ENCODE peak calls at places on chromosomes 1 and 21, in eight cellular contexts. One of them, this sample, is unnamed.

GRCh38 chr1:47324682-47325081 is 8.9 kb upstream of the CMPK1 start:
- DNase-seq in posterior cingulate gyrus: no peak
- DNase-seq in GM18507: no peak
- DNase-seq in activated CD4-positive, alpha-beta T cell treated with anti-CD3 and anti-CD28 coated beads for 4 hours: no peak
- DNase-seq in naive B cell: no peak
- DNase-seq in aorta: no peak
- DNase-seq in coronary artery: no peak
- DNase-seq in GM06990: no peak
- DNase-seq in this sample: no peak

GRCh38 chr1:89918127-89918793 is 76.7 kb upstream of the ZNF326 start:
- DNase-seq in coronary artery: no peak
- DNase-seq in posterior cingulate gyrus: no peak
- DNase-seq in GM18507: no peak
- DNase-seq in activated CD4-positive, alpha-beta T cell treated with anti-CD3 and anti-CD28 coated beads for 4 hours: no peak
- DNase-seq in GM06990: no peak
- DNase-seq in naive B cell: no peak
- DNase-seq in aorta: no peak
- DNase-seq in this sample: no peak

GRCh38 chr1:204725821-204726448 is 40.4 kb upstream of the LRRN2 start:
- DNase-seq in posterior cingulate gyrus: no peak
- DNase-seq in activated CD4-positive, alpha-beta T cell treated with anti-CD3 and anti-CD28 coated beads for 4 hours: no peak
- DNase-seq in GM18507: no peak
- DNase-seq in coronary artery: no peak
- DNase-seq in naive B cell: no peak
- DNase-seq in aorta: no peak
- DNase-seq in GM06990: no peak
- DNase-seq in this sample: no peak

GRCh38 chr21:14874379-14874778 is 190.4 kb downstream of the NRIP1 start:
- DNase-seq in coronary artery: no peak
- DNase-seq in GM18507: no peak
- DNase-seq in GM06990: no peak
- DNase-seq in aorta: no peak
- DNase-seq in naive B cell: no peak
- DNase-seq in activated CD4-positive, alpha-beta T cell treated with anti-CD3 and anti-CD28 coated beads for 4 hours: no peak
- DNase-seq in posterior cingulate gyrus: no peak
- DNase-seq in this sample: no peak

GRCh38 chr21:44778094-44778493 is 23.5 kb downstream of the UBE2G2 start:
- DNase-seq in aorta: no peak
- DNase-seq in naive B cell: no peak
- DNase-seq in coronary artery: peak; percentile 31
- DNase-seq in GM06990: no peak
- DNase-seq in posterior cingulate gyrus: no peak
- DNase-seq in activated CD4-positive, alpha-beta T cell treated with anti-CD3 and anti-CD28 coated beads for 4 hours: no peak
- DNase-seq in GM18507: no peak
- DNase-seq in this sample: no peak

GRCh38 chr1:164712131-164713031 is 153.4 kb downstream of the PBX1 start:
- DNase-seq in coronary artery: no peak
- DNase-seq in naive B cell: no peak
- DNase-seq in activated CD4-positive, alpha-beta T cell treated with anti-CD3 and anti-CD28 coated beads for 4 hours: no peak
- DNase-seq in GM18507: no peak
- DNase-seq in GM06990: no peak
- DNase-seq in aorta: no peak
- DNase-seq in posterior cingulate gyrus: no peak
- DNase-seq in this sample: peak; percentile 52

GRCh38 chr1:104136621-104137020 is 386.9 kb downstream of the AMY1C start:
- DNase-seq in activated CD4-positive, alpha-beta T cell treated with anti-CD3 and anti-CD28 coated beads for 4 hours: no peak
- DNase-seq in naive B cell: no peak
- DNase-seq in posterior cingulate gyrus: no peak
- DNase-seq in aorta: no peak
- DNase-seq in GM18507: no peak
- DNase-seq in GM06990: no peak
- DNase-seq in coronary artery: no peak
- DNase-seq in this sample: no peak

GRCh38 chr1:177472567-177472966 is 301.8 kb downstream of the BRINP2 start:
- DNase-seq in GM06990: no peak
- DNase-seq in activated CD4-positive, alpha-beta T cell treated with anti-CD3 and anti-CD28 coated beads for 4 hours: no peak
- DNase-seq in naive B cell: no peak
- DNase-seq in GM18507: no peak
- DNase-seq in coronary artery: no peak
- DNase-seq in posterior cingulate gyrus: no peak
- DNase-seq in aorta: no peak
- DNase-seq in this sample: no peak

GRCh38 chr1:199403421-199404116 is 623.9 kb upstream of the NR5A2 start:
- DNase-seq in coronary artery: no peak
- DNase-seq in GM06990: no peak
- DNase-seq in naive B cell: peak; percentile 28
- DNase-seq in posterior cingulate gyrus: no peak
- DNase-seq in aorta: no peak
- DNase-seq in GM18507: no peak
- DNase-seq in activated CD4-positive, alpha-beta T cell treated with anti-CD3 and anti-CD28 coated beads for 4 hours: no peak
- DNase-seq in this sample: no peak

GRCh38 chr21:25857308-25858099 is 122.7 kb downstream of the GABPA start:
- DNase-seq in naive B cell: no peak
- DNase-seq in aorta: no peak
- DNase-seq in GM18507: no peak
- DNase-seq in posterior cingulate gyrus: no peak
- DNase-seq in GM06990: no peak
- DNase-seq in coronary artery: no peak
- DNase-seq in activated CD4-positive, alpha-beta T cell treated with anti-CD3 and anti-CD28 coated beads for 4 hours: no peak
- DNase-seq in this sample: peak; percentile 58

GRCh38 chr1:163060343-163061007 is 8.7 kb upstream of the RGS4 start:
- DNase-seq in activated CD4-positive, alpha-beta T cell treated with anti-CD3 and anti-CD28 coated beads for 4 hours: no peak
- DNase-seq in naive B cell: no peak
- DNase-seq in GM06990: no peak
- DNase-seq in coronary artery: no peak
- DNase-seq in posterior cingulate gyrus: no peak
- DNase-seq in aorta: no peak
- DNase-seq in GM18507: no peak
- DNase-seq in this sample: no peak

GRCh38 chr1:150156868-150157603 is 7.3 kb downstream of the PLEKHO1 start:
- DNase-seq in activated CD4-positive, alpha-beta T cell treated with anti-CD3 and anti-CD28 coated beads for 4 hours: no peak
- DNase-seq in GM06990: no peak
- DNase-seq in GM18507: no peak
- DNase-seq in naive B cell: no peak
- DNase-seq in aorta: no peak
- DNase-seq in posterior cingulate gyrus: no peak
- DNase-seq in coronary artery: no peak
- DNase-seq in this sample: no peak

GRCh38 chr1:111214884-111215283 is 12.6 kb upstream of the CHI3L2 start:
- DNase-seq in coronary artery: no peak
- DNase-seq in activated CD4-positive, alpha-beta T cell treated with anti-CD3 and anti-CD28 coated beads for 4 hours: peak; percentile 61
- DNase-seq in posterior cingulate gyrus: no peak
- DNase-seq in GM06990: peak; percentile 67
- DNase-seq in GM18507: no peak
- DNase-seq in naive B cell: no peak
- DNase-seq in aorta: no peak
- DNase-seq in this sample: no peak

GRCh38 chr1:198167436-198167934 is 10.7 kb downstream of the NEK7 start:
- DNase-seq in GM06990: peak; percentile 48
- DNase-seq in aorta: no peak
- DNase-seq in naive B cell: peak; percentile 33
- DNase-seq in coronary artery: no peak
- DNase-seq in GM18507: no peak
- DNase-seq in activated CD4-positive, alpha-beta T cell treated with anti-CD3 and anti-CD28 coated beads for 4 hours: peak; percentile 59
- DNase-seq in posterior cingulate gyrus: no peak
- DNase-seq in this sample: no peak

GRCh38 chr1:33388989-33389771 is 41.7 kb downstream of the PHC2 start:
- DNase-seq in activated CD4-positive, alpha-beta T cell treated with anti-CD3 and anti-CD28 coated beads for 4 hours: no peak
- DNase-seq in aorta: no peak
- DNase-seq in naive B cell: no peak
- DNase-seq in posterior cingulate gyrus: no peak
- DNase-seq in GM18507: no peak
- DNase-seq in coronary artery: no peak
- DNase-seq in GM06990: no peak
- DNase-seq in this sample: peak; percentile 49

GRCh38 chr1:84299536-84300260 is 1.8 kb upstream of the SAMD13 start:
- DNase-seq in naive B cell: no peak
- DNase-seq in GM18507: no peak
- DNase-seq in GM06990: no peak
- DNase-seq in aorta: no peak
- DNase-seq in coronary artery: no peak
- DNase-seq in posterior cingulate gyrus: no peak
- DNase-seq in activated CD4-positive, alpha-beta T cell treated with anti-CD3 and anti-CD28 coated beads for 4 hours: no peak
- DNase-seq in this sample: peak; percentile 23

GRCh38 chr1:246527402-246528088 is 20.5 kb upstream of the SMYD3 start:
- DNase-seq in naive B cell: no peak
- DNase-seq in coronary artery: no peak
- DNase-seq in GM18507: no peak
- DNase-seq in aorta: no peak
- DNase-seq in posterior cingulate gyrus: no peak
- DNase-seq in GM06990: peak; percentile 48
- DNase-seq in activated CD4-positive, alpha-beta T cell treated with anti-CD3 and anti-CD28 coated beads for 4 hours: no peak
- DNase-seq in this sample: no peak

GRCh38 chr1:158145173-158145719 is 35.4 kb upstream of the CD1D start:
- DNase-seq in activated CD4-positive, alpha-beta T cell treated with anti-CD3 and anti-CD28 coated beads for 4 hours: no peak
- DNase-seq in naive B cell: no peak
- DNase-seq in GM18507: no peak
- DNase-seq in GM06990: no peak
- DNase-seq in coronary artery: no peak
- DNase-seq in aorta: peak; percentile 83
- DNase-seq in posterior cingulate gyrus: peak; percentile 40
- DNase-seq in this sample: no peak

GRCh38 chr1:179530352-179530751 is 45.4 kb downstream of the NPHS2 start:
- DNase-seq in activated CD4-positive, alpha-beta T cell treated with anti-CD3 and anti-CD28 coated beads for 4 hours: no peak
- DNase-seq in GM18507: no peak
- DNase-seq in GM06990: no peak
- DNase-seq in naive B cell: no peak
- DNase-seq in coronary artery: no peak
- DNase-seq in aorta: no peak
- DNase-seq in posterior cingulate gyrus: no peak
- DNase-seq in this sample: no peak

GRCh38 chr1:47875831-47876586 is 121.2 kb downstream of the TRABD2B start:
- DNase-seq in aorta: no peak
- DNase-seq in activated CD4-positive, alpha-beta T cell treated with anti-CD3 and anti-CD28 coated beads for 4 hours: no peak
- DNase-seq in coronary artery: no peak
- DNase-seq in naive B cell: no peak
- DNase-seq in GM06990: no peak
- DNase-seq in posterior cingulate gyrus: no peak
- DNase-seq in GM18507: no peak
- DNase-seq in this sample: peak; percentile 89

GRCh38 chr1:85109475-85109874 is 61.2 kb upstream of the MCOLN3 start:
- DNase-seq in coronary artery: no peak
- DNase-seq in naive B cell: no peak
- DNase-seq in posterior cingulate gyrus: peak; percentile 11
- DNase-seq in activated CD4-positive, alpha-beta T cell treated with anti-CD3 and anti-CD28 coated beads for 4 hours: peak; percentile 33
- DNase-seq in GM18507: peak; percentile 22
- DNase-seq in aorta: no peak
- DNase-seq in GM06990: no peak
- DNase-seq in this sample: peak; percentile 82

GRCh38 chr1:212700597-212700891 is 904 bp upstream of the BATF3 start:
- DNase-seq in naive B cell: no peak
- DNase-seq in coronary artery: no peak
- DNase-seq in aorta: no peak
- DNase-seq in activated CD4-positive, alpha-beta T cell treated with anti-CD3 and anti-CD28 coated beads for 4 hours: no peak
- DNase-seq in GM18507: no peak
- DNase-seq in GM06990: no peak
- DNase-seq in posterior cingulate gyrus: peak; percentile 12
- DNase-seq in this sample: peak; percentile 34

GRCh38 chr1:224732367-224733006 is 116.4 kb downstream of the CNIH3 start:
- DNase-seq in naive B cell: no peak
- DNase-seq in coronary artery: no peak
- DNase-seq in GM18507: no peak
- DNase-seq in posterior cingulate gyrus: no peak
- DNase-seq in activated CD4-positive, alpha-beta T cell treated with anti-CD3 and anti-CD28 coated beads for 4 hours: no peak
- DNase-seq in aorta: no peak
- DNase-seq in GM06990: no peak
- DNase-seq in this sample: peak; percentile 75

GRCh38 chr1:151854658-151855057 is 1.1 kb upstream of the THEM5 start:
- DNase-seq in coronary artery: no peak
- DNase-seq in GM06990: no peak
- DNase-seq in posterior cingulate gyrus: no peak
- DNase-seq in naive B cell: no peak
- DNase-seq in aorta: no peak
- DNase-seq in GM18507: no peak
- DNase-seq in activated CD4-positive, alpha-beta T cell treated with anti-CD3 and anti-CD28 coated beads for 4 hours: no peak
- DNase-seq in this sample: no peak

GRCh38 chr1:155893389-155894142 is 17.6 kb downstream of the RIT1 start:
- DNase-seq in coronary artery: no peak
- DNase-seq in naive B cell: no peak
- DNase-seq in GM18507: no peak
- DNase-seq in posterior cingulate gyrus: no peak
- DNase-seq in activated CD4-positive, alpha-beta T cell treated with anti-CD3 and anti-CD28 coated beads for 4 hours: peak; percentile 4
- DNase-seq in GM06990: no peak
- DNase-seq in aorta: no peak
- DNase-seq in this sample: peak; percentile 32

GRCh38 chr1:93221913-93222312 is 41.4 kb downstream of the CCDC18 start:
- DNase-seq in posterior cingulate gyrus: no peak
- DNase-seq in naive B cell: no peak
- DNase-seq in GM06990: no peak
- DNase-seq in GM18507: no peak
- DNase-seq in coronary artery: no peak
- DNase-seq in activated CD4-positive, alpha-beta T cell treated with anti-CD3 and anti-CD28 coated beads for 4 hours: no peak
- DNase-seq in aorta: no peak
- DNase-seq in this sample: no peak

GRCh38 chr1:39204441-39205081 is at the start of gene MACF1:
- DNase-seq in activated CD4-positive, alpha-beta T cell treated with anti-CD3 and anti-CD28 coated beads for 4 hours: peak; percentile 35
- DNase-seq in coronary artery: peak; percentile 90
- DNase-seq in GM06990: no peak
- DNase-seq in posterior cingulate gyrus: peak; percentile 53
- DNase-seq in naive B cell: no peak
- DNase-seq in GM18507: no peak
- DNase-seq in aorta: peak; percentile 83
- DNase-seq in this sample: peak; percentile 77

GRCh38 chr1:186780081-186780480 is 48.7 kb upstream of the PLA2G4A start:
- DNase-seq in GM18507: no peak
- DNase-seq in GM06990: no peak
- DNase-seq in aorta: no peak
- DNase-seq in naive B cell: no peak
- DNase-seq in activated CD4-positive, alpha-beta T cell treated with anti-CD3 and anti-CD28 coated beads for 4 hours: no peak
- DNase-seq in posterior cingulate gyrus: no peak
- DNase-seq in coronary artery: no peak
- DNase-seq in this sample: no peak

GRCh38 chr1:27538793-27539192 is 48.8 kb upstream of the WASF2 start:
- DNase-seq in coronary artery: no peak
- DNase-seq in posterior cingulate gyrus: no peak
- DNase-seq in activated CD4-positive, alpha-beta T cell treated with anti-CD3 and anti-CD28 coated beads for 4 hours: no peak
- DNase-seq in naive B cell: no peak
- DNase-seq in GM06990: no peak
- DNase-seq in aorta: no peak
- DNase-seq in GM18507: no peak
- DNase-seq in this sample: no peak

GRCh38 chr1:206490643-206491421 is 16.5 kb upstream of the RASSF5 start:
- DNase-seq in activated CD4-positive, alpha-beta T cell treated with anti-CD3 and anti-CD28 coated beads for 4 hours: no peak
- DNase-seq in coronary artery: no peak
- DNase-seq in posterior cingulate gyrus: no peak
- DNase-seq in GM18507: no peak
- DNase-seq in aorta: no peak
- DNase-seq in GM06990: no peak
- DNase-seq in naive B cell: no peak
- DNase-seq in this sample: peak; percentile 45

GRCh38 chr1:230157409-230158390 is 90.7 kb downstream of the GALNT2 start:
- DNase-seq in GM06990: no peak
- DNase-seq in aorta: no peak
- DNase-seq in naive B cell: no peak
- DNase-seq in activated CD4-positive, alpha-beta T cell treated with anti-CD3 and anti-CD28 coated beads for 4 hours: no peak
- DNase-seq in posterior cingulate gyrus: no peak
- DNase-seq in coronary artery: no peak
- DNase-seq in GM18507: no peak
- DNase-seq in this sample: no peak

GRCh38 chr1:33349081-33349759 is 28.3 kb upstream of the A3GALT2 start:
- DNase-seq in aorta: peak; percentile 86
- DNase-seq in activated CD4-positive, alpha-beta T cell treated with anti-CD3 and anti-CD28 coated beads for 4 hours: peak; percentile 36
- DNase-seq in coronary artery: peak; percentile 80
- DNase-seq in GM06990: peak; percentile 66
- DNase-seq in posterior cingulate gyrus: peak; percentile 58
- DNase-seq in GM18507: peak; percentile 11
- DNase-seq in naive B cell: peak; percentile 39
- DNase-seq in this sample: peak; percentile 78

GRCh38 chr1:208093754-208094719 is 150.1 kb downstream of the PLXNA2 start:
- DNase-seq in GM06990: no peak
- DNase-seq in naive B cell: peak; percentile 18
- DNase-seq in posterior cingulate gyrus: peak; percentile 73
- DNase-seq in activated CD4-positive, alpha-beta T cell treated with anti-CD3 and anti-CD28 coated beads for 4 hours: peak; percentile 46
- DNase-seq in aorta: peak; percentile 89
- DNase-seq in GM18507: peak; percentile 32
- DNase-seq in coronary artery: no peak
- DNase-seq in this sample: peak; percentile 77

GRCh38 chr1:55204997-55205396 is 10.2 kb downstream of the USP24 start:
- DNase-seq in GM18507: no peak
- DNase-seq in GM06990: peak; percentile 42
- DNase-seq in activated CD4-positive, alpha-beta T cell treated with anti-CD3 and anti-CD28 coated beads for 4 hours: no peak
- DNase-seq in posterior cingulate gyrus: no peak
- DNase-seq in naive B cell: no peak
- DNase-seq in coronary artery: no peak
- DNase-seq in aorta: no peak
- DNase-seq in this sample: no peak

This sample was measured in left kidney.